ENCODE peak calls at places on chromosomes 16 and 17, in four cellular contexts. M is activated CD4-positive, alpha-beta T cell treated with anti-CD3 and anti-CD28 coated beads, Interleukin-2, amount 50 U/mL, for 48 hours; R is effector CD4-positive, alpha-beta T cell; V is fibroblast of the conjunctiva. O is an unnamed sample.

GRCh38 chr17:58277107-58277506 is 3.6 kb downstream of the MPO start:
- DNase-seq in R (no peak), V (no peak), M (no peak), O (no peak)

GRCh38 chr17:30449480-30449879 is 27.7 kb upstream of the GOSR1 start:
- DNase-seq in R (no peak), V (peak), M (no peak), O (no peak)

GRCh38 chr17:13538841-13539411 is 62.8 kb downstream of the HS3ST3A1 start:
- DNase-seq in R (no peak), V (no peak), M (no peak), O (no peak)

GRCh38 chr16:12166271-12166670 is 189.7 kb downstream of the SNX29 start:
- DNase-seq in M (no peak), R (no peak), V (no peak), O (peak)

GRCh38 chr16:46830417-46830901 is 521 bp downstream of the C16orf87 start:
- DNase-seq in V (no peak), M (peak), R (peak), O (peak)

GRCh38 chr16:2512920-2513404 is 790 bp upstream of the ATP6V0C start:
- DNase-seq in R (no peak), M (peak), V (no peak), O (no peak)

GRCh38 chr17:4945176-4945943 is 3.0 kb downstream of the PFN1 start:
- DNase-seq in R (peak), V (peak), M (peak), O (peak)

GRCh38 chr16:17238285-17239028 is 232.3 kb downstream of the XYLT1 start:
- DNase-seq in M (peak), V (peak), R (no peak), O (no peak)

GRCh38 chr17:27577884-27578717 is 52.9 kb upstream of the LGALS9 start:
- DNase-seq in V (no peak), M (no peak), R (no peak), O (no peak)

GRCh38 chr17:7004398-7005253 is 7.8 kb upstream of the RNASEK start:
- DNase-seq in M (no peak), R (peak), V (peak), O (no peak)

GRCh38 chr17:8857919-8858318 is 9.6 kb downstream of the PIK3R6 start:
- DNase-seq in M (peak), R (no peak), V (no peak), O (no peak)

GRCh38 chr16:65249768-65250167 is 127.9 kb upstream of the CDH11 start:
- DNase-seq in M (no peak), R (no peak), V (no peak), O (peak)

GRCh38 chr16:74909665-74910064 is 75.3 kb downstream of the WDR59 start:
- DNase-seq in M (no peak), V (no peak), R (no peak), O (no peak)

GRCh38 chr16:7324306-7324705 is 8.3 kb upstream of the RBFOX1 start:
- DNase-seq in V (no peak), M (no peak), R (no peak), O (no peak)